ENCODE peak calls at places on chromosomes 6 and 20, in four cellular contexts. D is GM20000; P is DMS153; F is naive thymus-derived CD4-positive, alpha-beta T cell. G is an unnamed sample.
A peak's percentile ranks its signal among the peaks of the same experiment; 100 is the strongest.

GRCh38 chr6:77650098-77650663 is 2.7 kb upstream of the MEI4 start:
- DNase-seq in D (no peak), P (no peak), F (no peak), G (no peak)

GRCh38 chr6:18491303-18492090 is 104.3 kb downstream of the RNF144B start:
- DNase-seq in D (no peak), P (no peak), F (no peak), G (no peak)

GRCh38 chr20:17795449-17796095 is 95.8 kb downstream of the BANF2 start:
- DNase-seq in D (no peak), P (no peak), F (no peak), G (no peak)

GRCh38 chr6:137975058-137975940 is 108.2 kb downstream of the TNFAIP3 start:
- DNase-seq in D (peak; percentile 29), P (no peak), F (peak; percentile 62), G (peak; percentile 65)

GRCh38 chr6:139030539-139030938 is 2.0 kb downstream of the ABRACL start:
- DNase-seq in D (peak; percentile 65), P (no peak), F (peak; percentile 39), G (peak; percentile 51)

GRCh38 chr6:13513606-13514502 is 26.5 kb upstream of the GFOD1 start:
- DNase-seq in D (no peak), P (no peak), F (no peak), G (no peak)

GRCh38 chr6:143973097-143973979 is 34.7 kb downstream of the PLAGL1 start:
- DNase-seq in D (no peak), P (no peak), F (no peak), G (no peak)

GRCh38 chr6:95917034-95917433 is 98.7 kb upstream of the FUT9 start:
- DNase-seq in D (no peak), P (no peak), F (no peak), G (no peak)

GRCh38 chr6:137241481-137242011 is 22.4 kb upstream of the IFNGR1 start:
- DNase-seq in D (no peak), P (no peak), F (no peak), G (no peak)

GRCh38 chr6:82741996-82742385 is 323.6 kb downstream of the UBE3D start:
- DNase-seq in D (no peak), P (peak; percentile 27), F (no peak), G (no peak)

GRCh38 chr6:154542747-154543146 is 32.3 kb upstream of the CNKSR3 start:
- DNase-seq in D (no peak), P (no peak), F (no peak), G (no peak)

GRCh38 chr6:38588631-38589366 is 50.9 kb downstream of the BTBD9 start:
- DNase-seq in D (no peak), P (no peak), F (no peak), G (no peak)

GRCh38 chr20:14561733-14562132 is 224.3 kb upstream of the FLRT3 start:
- DNase-seq in D (no peak), P (no peak), F (no peak), G (no peak)

GRCh38 chr6:132122176-132122575 is 171.0 kb upstream of the CCN2 start:
- DNase-seq in D (no peak), P (no peak), F (no peak), G (no peak)

GRCh38 chr6:169556238-169556637 is 145.6 kb downstream of the WDR27 start:
- DNase-seq in D (no peak), P (no peak), F (no peak), G (no peak)

GRCh38 chr6:158772851-158773371 is 46.3 kb downstream of the EZR start:
- DNase-seq in D (no peak), P (no peak), F (no peak), G (no peak)

GRCh38 chr20:54633903-54634302 is 158.5 kb downstream of the DOK5 start:
- DNase-seq in D (peak; percentile 71), P (no peak), F (no peak), G (no peak)

GRCh38 chr20:10549511-10549910 is 114.4 kb downstream of the SLX4IP start:
- DNase-seq in D (no peak), P (no peak), F (no peak), G (no peak)

GRCh38 chr6:11189865-11190624 is 42.4 kb downstream of the NEDD9 start:
- DNase-seq in D (no peak), P (no peak), F (no peak), G (no peak)

GRCh38 chr6:34223381-34223963 is 13.2 kb upstream of the HMGA1 start:
- DNase-seq in D (no peak), P (no peak), F (no peak), G (no peak)

GRCh38 chr6:151149788-151150187 is 90.0 kb upstream of the AKAP12 start:
- DNase-seq in D (no peak), P (no peak), F (no peak), G (no peak)

GRCh38 chr6:112086744-112087135 is 542 bp downstream of the TUBE1 start:
- DNase-seq in D (peak; percentile 36), P (no peak), F (no peak), G (no peak)

GRCh38 chr6:75210885-75211739 is 5.3 kb upstream of the COL12A1 start:
- DNase-seq in D (peak; percentile 44), P (peak; percentile 44), F (peak; percentile 56), G (peak; percentile 61)

GRCh38 chr6:125363360-125364121 is 61.8 kb upstream of the HDDC2 start:
- DNase-seq in D (no peak), P (peak; percentile 39), F (no peak), G (no peak)

GRCh38 chr20:7843613-7844012 is 96.6 kb downstream of the HAO1 start:
- DNase-seq in D (no peak), P (no peak), F (no peak), G (no peak)

GRCh38 chr20:58795181-58795922 is 55.4 kb downstream of the GNAS-AS1 start:
- DNase-seq in D (no peak), P (no peak), F (no peak), G (no peak)

GRCh38 chr6:169162968-169163903 is 90.4 kb downstream of the THBS2 start:
- DNase-seq in D (no peak), P (no peak), F (no peak), G (no peak)

GRCh38 chr6:161079566-161080262 is 88.1 kb downstream of the MAP3K4 start:
- DNase-seq in D (no peak), P (no peak), F (no peak), G (peak; percentile 86)

GRCh38 chr6:163414117-163414366 is 476 bp upstream of the QKI start:
- DNase-seq in D (no peak), P (no peak), F (no peak), G (no peak)

GRCh38 chr6:5941188-5941587 is 65.5 kb downstream of the NRN1 start:
- DNase-seq in D (no peak), P (no peak), F (no peak), G (no peak)

GRCh38 chr20:13276945-13277582 is 56.0 kb downstream of the ISM1 start:
- DNase-seq in D (no peak), P (no peak), F (no peak), G (no peak)

GRCh38 chr20:51106011-51106410 is 83.1 kb upstream of the KCNG1 start:
- DNase-seq in D (no peak), P (no peak), F (no peak), G (no peak)

GRCh38 chr6:35710241-35710847 is 21.6 kb upstream of the FKBP5 start:
- DNase-seq in D (no peak), P (no peak), F (no peak), G (no peak)

GRCh38 chr20:13338999-13339411 is 117.9 kb downstream of the ISM1 start:
- DNase-seq in D (no peak), P (no peak), F (no peak), G (no peak)

GRCh38 chr6:40962241-40962640 is 76.8 kb downstream of the UNC5CL start:
- DNase-seq in D (peak; percentile 31), P (peak; percentile 60), F (no peak), G (no peak)

G was measured in CD4-positive, alpha-beta memory T cell.